ENCODE peak calls at places on chromosomes 11 and 22, in four cellular contexts. One of them, this sample, is unnamed.

GRCh38 chr22:17753401-17753989 is 20.8 kb downstream of the BID start:
- DNase-seq in SK-MEL-5: no peak
- DNase-seq in pancreas: no peak
- DNase-seq in HEK293T: no peak
- DNase-seq in this sample: no peak

GRCh38 chr22:19619144-19620009 is 94.9 kb upstream of the SEPTIN5 start:
- DNase-seq in SK-MEL-5: no peak
- DNase-seq in pancreas: no peak
- DNase-seq in HEK293T: no peak
- DNase-seq in this sample: no peak

GRCh38 chr11:10293423-10294288 is at the start of gene SBF2:
- DNase-seq in SK-MEL-5: peak
- DNase-seq in pancreas: peak
- DNase-seq in HEK293T: peak
- DNase-seq in this sample: peak

GRCh38 chr11:8963569-8964323 is 496 bp downstream of the TMEM9B start:
- DNase-seq in SK-MEL-5: peak
- DNase-seq in pancreas: peak
- DNase-seq in HEK293T: peak
- DNase-seq in this sample: peak

GRCh38 chr22:29260601-29261315 is 7.0 kb downstream of the RHBDD3 start:
- DNase-seq in SK-MEL-5: no peak
- DNase-seq in pancreas: no peak
- DNase-seq in HEK293T: no peak
- DNase-seq in this sample: no peak

GRCh38 chr11:118838905-118839553 is 44.7 kb upstream of the CXCR5 start:
- DNase-seq in SK-MEL-5: no peak
- DNase-seq in pancreas: no peak
- DNase-seq in HEK293T: no peak
- DNase-seq in this sample: no peak

GRCh38 chr11:2134022-2135010 is 4.9 kb downstream of the IGF2 start:
- DNase-seq in SK-MEL-5: no peak
- DNase-seq in pancreas: no peak
- DNase-seq in HEK293T: no peak
- DNase-seq in this sample: no peak

GRCh38 chr11:110125632-110126031 is 32.4 kb downstream of the ZC3H12C start:
- DNase-seq in SK-MEL-5: no peak
- DNase-seq in pancreas: no peak
- DNase-seq in HEK293T: no peak
- DNase-seq in this sample: no peak

GRCh38 chr11:73004088-73004487 is 138.0 kb downstream of the FCHSD2 start:
- DNase-seq in SK-MEL-5: no peak
- DNase-seq in pancreas: no peak
- DNase-seq in HEK293T: no peak
- DNase-seq in this sample: no peak

GRCh38 chr11:12698049-12698448 is 23.8 kb downstream of the TEAD1 start:
- DNase-seq in SK-MEL-5: no peak
- DNase-seq in pancreas: no peak
- DNase-seq in HEK293T: no peak
- DNase-seq in this sample: no peak

GRCh38 chr22:32684822-32685187 is 116.7 kb upstream of the TIMP3 start:
- DNase-seq in SK-MEL-5: no peak
- DNase-seq in pancreas: no peak
- DNase-seq in HEK293T: no peak
- DNase-seq in this sample: no peak

GRCh38 chr11:107275632-107276031 is 182.0 kb downstream of the CWF19L2 start:
- DNase-seq in SK-MEL-5: no peak
- DNase-seq in pancreas: no peak
- DNase-seq in HEK293T: no peak
- DNase-seq in this sample: no peak

GRCh38 chr11:57290288-57290687 is 34.5 kb downstream of the TNKS1BP1 start:
- DNase-seq in SK-MEL-5: no peak
- DNase-seq in pancreas: no peak
- DNase-seq in HEK293T: no peak
- DNase-seq in this sample: no peak

GRCh38 chr11:3010521-3011275 is 18.6 kb upstream of the NAP1L4 start:
- DNase-seq in SK-MEL-5: no peak
- DNase-seq in pancreas: no peak
- DNase-seq in HEK293T: no peak
- DNase-seq in this sample: no peak

GRCh38 chr11:118918686-118919280 is 6.9 kb downstream of the BCL9L start:
- DNase-seq in SK-MEL-5: no peak
- DNase-seq in pancreas: peak
- DNase-seq in HEK293T: no peak
- DNase-seq in this sample: no peak

GRCh38 chr22:22099194-22099486 is 116.6 kb upstream of the TOP3B start:
- DNase-seq in SK-MEL-5: no peak
- DNase-seq in pancreas: no peak
- DNase-seq in HEK293T: no peak
- DNase-seq in this sample: no peak

GRCh38 chr11:126627376-126627775 is 271.9 kb downstream of the ST3GAL4 start:
- DNase-seq in SK-MEL-5: no peak
- DNase-seq in pancreas: no peak
- DNase-seq in HEK293T: no peak
- DNase-seq in this sample: no peak

GRCh38 chr11:11056749-11057471 is 199.1 kb upstream of the ZBED5 start:
- DNase-seq in SK-MEL-5: no peak
- DNase-seq in pancreas: no peak
- DNase-seq in HEK293T: no peak
- DNase-seq in this sample: no peak

GRCh38 chr22:27919943-27920755 is 1.1 kb upstream of the PITPNB start:
- DNase-seq in SK-MEL-5: peak
- DNase-seq in pancreas: no peak
- DNase-seq in HEK293T: peak
- DNase-seq in this sample: no peak

GRCh38 chr11:563066-563811 is 2.5 kb downstream of the RASSF7 start:
- DNase-seq in SK-MEL-5: no peak
- DNase-seq in pancreas: peak
- DNase-seq in HEK293T: no peak
- DNase-seq in this sample: no peak

GRCh38 chr22:29690481-29690880 is 29.3 kb upstream of the CABP7 start:
- DNase-seq in SK-MEL-5: no peak
- DNase-seq in pancreas: no peak
- DNase-seq in HEK293T: no peak
- DNase-seq in this sample: no peak

GRCh38 chr11:57214494-57214893 is 22.6 kb downstream of the APLNR start:
- DNase-seq in SK-MEL-5: no peak
- DNase-seq in pancreas: no peak
- DNase-seq in HEK293T: no peak
- DNase-seq in this sample: no peak

GRCh38 chr11:57407521-57407920 is 17.1 kb upstream of the PRG2 start:
- DNase-seq in SK-MEL-5: no peak
- DNase-seq in pancreas: no peak
- DNase-seq in HEK293T: no peak
- DNase-seq in this sample: no peak

GRCh38 chr22:28943501-28943879 is 60.1 kb downstream of the ZNRF3 start:
- DNase-seq in SK-MEL-5: no peak
- DNase-seq in pancreas: no peak
- DNase-seq in HEK293T: no peak
- DNase-seq in this sample: no peak

GRCh38 chr22:43566561-43567332 is 154.9 kb downstream of the MPPED1 start:
- DNase-seq in SK-MEL-5: no peak
- DNase-seq in pancreas: no peak
- DNase-seq in HEK293T: no peak
- DNase-seq in this sample: no peak

GRCh38 chr11:100719809-100720221 is 32.7 kb downstream of the ARHGAP42 start:
- DNase-seq in SK-MEL-5: no peak
- DNase-seq in pancreas: no peak
- DNase-seq in HEK293T: no peak
- DNase-seq in this sample: peak

GRCh38 chr11:57493507-57494503 is 21.7 kb downstream of the SLC43A1 start:
- DNase-seq in SK-MEL-5: peak
- DNase-seq in pancreas: peak
- DNase-seq in HEK293T: peak
- DNase-seq in this sample: peak

GRCh38 chr11:17013548-17014320 is 480 bp downstream of the PLEKHA7 start:
- DNase-seq in SK-MEL-5: no peak
- DNase-seq in pancreas: peak
- DNase-seq in HEK293T: peak
- DNase-seq in this sample: peak